ENCODE peak calls at places on chromosomes 16 and 17, in seven cellular contexts. One of them, this sample, is unnamed.
A peak's percentile ranks its signal among the peaks of the same experiment; 100 is the strongest.

GRCh38 chr17:9465216-9465921 is 110.3 kb downstream of the STX8 start:
- DNase-seq in mammary epithelial cell: no peak
- DNase-seq in stomach: no peak
- DNase-seq in naive thymus-derived CD4-positive, alpha-beta T cell: no peak
- DNase-seq in CD8-positive, alpha-beta memory T cell: no peak
- DNase-seq in upper lobe of right lung: no peak
- DNase-seq in CD4-positive, alpha-beta memory T cell: no peak
- DNase-seq in this sample: peak; percentile 13

GRCh38 chr17:71830916-71831315 is 289.9 kb upstream of the SOX9 start:
- DNase-seq in CD4-positive, alpha-beta memory T cell: no peak
- DNase-seq in naive thymus-derived CD4-positive, alpha-beta T cell: no peak
- DNase-seq in stomach: no peak
- DNase-seq in upper lobe of right lung: no peak
- DNase-seq in mammary epithelial cell: no peak
- DNase-seq in CD8-positive, alpha-beta memory T cell: no peak
- DNase-seq in this sample: no peak

GRCh38 chr16:15785386-15786059 is 71.3 kb downstream of the MYH11 start:
- DNase-seq in mammary epithelial cell: peak; percentile 6
- DNase-seq in CD4-positive, alpha-beta memory T cell: no peak
- DNase-seq in CD8-positive, alpha-beta memory T cell: no peak
- DNase-seq in naive thymus-derived CD4-positive, alpha-beta T cell: no peak
- DNase-seq in stomach: no peak
- DNase-seq in upper lobe of right lung: no peak
- DNase-seq in this sample: no peak

GRCh38 chr17:75152971-75153853 is 1.1 kb downstream of the JPT1 start:
- DNase-seq in mammary epithelial cell: peak; percentile 57
- DNase-seq in upper lobe of right lung: peak; percentile 64
- DNase-seq in CD8-positive, alpha-beta memory T cell: no peak
- DNase-seq in naive thymus-derived CD4-positive, alpha-beta T cell: no peak
- DNase-seq in stomach: no peak
- DNase-seq in CD4-positive, alpha-beta memory T cell: no peak
- DNase-seq in this sample: peak; percentile 91

GRCh38 chr17:43372273-43372911 is 26.4 kb upstream of the ARL4D start:
- DNase-seq in mammary epithelial cell: no peak
- DNase-seq in naive thymus-derived CD4-positive, alpha-beta T cell: no peak
- DNase-seq in CD4-positive, alpha-beta memory T cell: no peak
- DNase-seq in upper lobe of right lung: no peak
- DNase-seq in CD8-positive, alpha-beta memory T cell: no peak
- DNase-seq in stomach: no peak
- DNase-seq in this sample: no peak

GRCh38 chr17:63516910-63517824 is 6.0 kb upstream of the KCNH6 start:
- DNase-seq in stomach: no peak
- DNase-seq in upper lobe of right lung: no peak
- DNase-seq in CD8-positive, alpha-beta memory T cell: no peak
- DNase-seq in mammary epithelial cell: peak; percentile 88
- DNase-seq in CD4-positive, alpha-beta memory T cell: no peak
- DNase-seq in naive thymus-derived CD4-positive, alpha-beta T cell: no peak
- DNase-seq in this sample: no peak

GRCh38 chr16:57889960-57890751 is 80.8 kb downstream of the CNGB1 start:
- DNase-seq in stomach: no peak
- DNase-seq in CD4-positive, alpha-beta memory T cell: no peak
- DNase-seq in naive thymus-derived CD4-positive, alpha-beta T cell: no peak
- DNase-seq in mammary epithelial cell: no peak
- DNase-seq in CD8-positive, alpha-beta memory T cell: no peak
- DNase-seq in upper lobe of right lung: no peak
- DNase-seq in this sample: no peak

GRCh38 chr17:58381124-58381838 is 29.3 kb upstream of the SUPT4H1 start:
- DNase-seq in stomach: peak; percentile 38
- DNase-seq in mammary epithelial cell: no peak
- DNase-seq in CD4-positive, alpha-beta memory T cell: no peak
- DNase-seq in naive thymus-derived CD4-positive, alpha-beta T cell: no peak
- DNase-seq in CD8-positive, alpha-beta memory T cell: no peak
- DNase-seq in upper lobe of right lung: no peak
- DNase-seq in this sample: peak; percentile 21

GRCh38 chr17:66431080-66431795 is 128.8 kb downstream of the PRKCA start:
- DNase-seq in naive thymus-derived CD4-positive, alpha-beta T cell: no peak
- DNase-seq in CD4-positive, alpha-beta memory T cell: no peak
- DNase-seq in mammary epithelial cell: no peak
- DNase-seq in stomach: no peak
- DNase-seq in upper lobe of right lung: no peak
- DNase-seq in CD8-positive, alpha-beta memory T cell: no peak
- DNase-seq in this sample: no peak

GRCh38 chr17:64214950-64215349 is 48.1 kb downstream of the TEX2 start:
- DNase-seq in mammary epithelial cell: no peak
- DNase-seq in naive thymus-derived CD4-positive, alpha-beta T cell: no peak
- DNase-seq in CD4-positive, alpha-beta memory T cell: no peak
- DNase-seq in stomach: peak; percentile 34
- DNase-seq in CD8-positive, alpha-beta memory T cell: no peak
- DNase-seq in upper lobe of right lung: no peak
- DNase-seq in this sample: peak; percentile 20

GRCh38 chr17:76833747-76834146 is 34.5 kb upstream of the MGAT5B start:
- DNase-seq in mammary epithelial cell: no peak
- DNase-seq in CD8-positive, alpha-beta memory T cell: no peak
- DNase-seq in upper lobe of right lung: no peak
- DNase-seq in CD4-positive, alpha-beta memory T cell: no peak
- DNase-seq in stomach: no peak
- DNase-seq in naive thymus-derived CD4-positive, alpha-beta T cell: no peak
- DNase-seq in this sample: no peak

DNA sequence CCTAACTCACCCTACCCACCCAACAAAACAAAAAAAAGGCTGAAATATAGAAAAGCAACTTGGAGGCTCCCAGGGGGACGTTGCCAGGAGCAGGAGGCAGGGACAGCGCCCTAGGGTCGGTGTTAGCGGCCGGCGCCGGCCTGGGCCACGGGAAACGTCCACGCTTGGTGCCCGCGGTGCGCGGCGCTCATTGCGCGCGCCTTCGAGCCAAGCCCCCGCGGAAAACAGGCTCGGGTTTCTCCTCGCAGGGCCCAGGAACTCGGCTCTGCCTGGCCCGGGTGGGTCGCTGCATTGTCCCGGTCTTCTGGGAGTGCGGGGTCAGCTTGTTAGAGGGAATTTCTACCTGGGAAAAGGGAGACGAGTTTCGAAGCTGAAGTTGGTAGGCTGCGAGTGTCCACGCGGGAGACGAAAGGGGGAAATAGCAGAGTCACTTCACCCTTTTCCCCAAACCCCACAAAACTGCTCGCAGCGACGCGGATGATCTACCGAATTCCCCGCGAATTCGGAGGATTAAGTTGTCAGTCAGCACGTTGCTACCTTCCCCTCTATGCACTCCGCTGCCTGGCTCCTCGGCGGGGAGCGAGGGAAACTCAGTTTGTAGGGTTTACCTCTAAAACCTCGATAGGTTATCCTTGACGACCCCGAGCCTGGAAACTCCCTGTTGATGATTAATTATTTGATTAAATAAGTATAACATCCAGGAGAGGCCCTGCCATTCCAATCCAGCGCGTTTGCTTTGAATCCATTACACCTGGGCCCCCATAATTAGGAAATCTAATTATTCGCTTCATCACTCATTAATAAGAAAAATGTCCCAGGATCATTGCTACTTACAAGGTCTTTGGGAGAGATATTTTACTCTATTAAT is 751 bp upstream of the FOXC2 start:
- DNase-seq in CD4-positive, alpha-beta memory T cell: no peak
- DNase-seq in CD8-positive, alpha-beta memory T cell: no peak
- DNase-seq in naive thymus-derived CD4-positive, alpha-beta T cell: no peak
- DNase-seq in stomach: no peak
- DNase-seq in upper lobe of right lung: no peak
- DNase-seq in mammary epithelial cell: no peak
- DNase-seq in this sample: no peak
- H3K4me3 ChIP-seq in CD4-positive, alpha-beta memory T cell: no peak overlapping the region
- H3K4me3 ChIP-seq in CD8-positive, alpha-beta memory T cell: no peak overlapping the region
- H3K4me3 ChIP-seq in naive thymus-derived CD4-positive, alpha-beta T cell: no peak overlapping the region
- H3K4me3 ChIP-seq in stomach: no peak overlapping the region
- H3K4me3 ChIP-seq in upper lobe of right lung: peak overlapping the region; percentile 26
- H3K4me3 ChIP-seq in mammary epithelial cell: no peak overlapping the region
- H3K4me3 ChIP-seq in this sample: no peak overlapping the region

GRCh38 chr16:86730597-86730996 is 152.2 kb downstream of the FOXL1 start:
- DNase-seq in CD8-positive, alpha-beta memory T cell: no peak
- DNase-seq in upper lobe of right lung: no peak
- DNase-seq in stomach: no peak
- DNase-seq in mammary epithelial cell: no peak
- DNase-seq in naive thymus-derived CD4-positive, alpha-beta T cell: no peak
- DNase-seq in CD4-positive, alpha-beta memory T cell: no peak
- DNase-seq in this sample: no peak
- H3K27me3 ChIP-seq in CD8-positive, alpha-beta memory T cell: no peaks in the 10 kb centered on the region
- H3K27me3 ChIP-seq in upper lobe of right lung: peaks cover 29% of the 10 kb centered on the region
- H3K27me3 ChIP-seq in stomach: peaks cover 31% of the 10 kb centered on the region
- H3K27me3 ChIP-seq in mammary epithelial cell: no peaks in the 10 kb centered on the region
- H3K27me3 ChIP-seq in naive thymus-derived CD4-positive, alpha-beta T cell: no peaks in the 10 kb centered on the region
- H3K27me3 ChIP-seq in CD4-positive, alpha-beta memory T cell: no peaks in the 10 kb centered on the region
- H3K27me3 ChIP-seq in this sample: no peaks in the 10 kb centered on the region

GRCh38 chr17:37137906-37138413 is 189.2 kb downstream of the AATF start:
- DNase-seq in stomach: no peak
- DNase-seq in naive thymus-derived CD4-positive, alpha-beta T cell: no peak
- DNase-seq in mammary epithelial cell: no peak
- DNase-seq in CD8-positive, alpha-beta memory T cell: no peak
- DNase-seq in upper lobe of right lung: no peak
- DNase-seq in CD4-positive, alpha-beta memory T cell: no peak
- DNase-seq in this sample: no peak
- H3K4me1 ChIP-seq in stomach: no peaks in the 10 kb centered on the region
- H3K4me1 ChIP-seq in naive thymus-derived CD4-positive, alpha-beta T cell: no peaks in the 10 kb centered on the region
- H3K4me1 ChIP-seq in mammary epithelial cell: no peaks in the 10 kb centered on the region
- H3K4me1 ChIP-seq in CD8-positive, alpha-beta memory T cell: no peaks in the 10 kb centered on the region
- H3K4me1 ChIP-seq in upper lobe of right lung: no peaks in the 10 kb centered on the region
- H3K4me1 ChIP-seq in CD4-positive, alpha-beta memory T cell: no peaks in the 10 kb centered on the region
- H3K4me1 ChIP-seq in this sample: no peaks in the 10 kb centered on the region

GRCh38 chr17:48619821-48620496 is 4.9 kb upstream of the HOXB8 start:
- DNase-seq in CD4-positive, alpha-beta memory T cell: no peak
- DNase-seq in upper lobe of right lung: no peak
- DNase-seq in CD8-positive, alpha-beta memory T cell: no peak
- DNase-seq in mammary epithelial cell: no peak
- DNase-seq in naive thymus-derived CD4-positive, alpha-beta T cell: no peak
- DNase-seq in stomach: no peak
- DNase-seq in this sample: no peak
- H3K4me3 ChIP-seq in CD4-positive, alpha-beta memory T cell: no peak overlapping the region
- H3K4me3 ChIP-seq in upper lobe of right lung: no peak overlapping the region
- H3K4me3 ChIP-seq in CD8-positive, alpha-beta memory T cell: no peak overlapping the region
- H3K4me3 ChIP-seq in mammary epithelial cell: no peak overlapping the region
- H3K4me3 ChIP-seq in naive thymus-derived CD4-positive, alpha-beta T cell: no peak overlapping the region
- H3K4me3 ChIP-seq in stomach: no peak overlapping the region
- H3K4me3 ChIP-seq in this sample: no peak overlapping the region

GRCh38 chr17:79809530-79810137 is 12.8 kb upstream of the CBX8 start:
- DNase-seq in mammary epithelial cell: no peak
- DNase-seq in upper lobe of right lung: no peak
- DNase-seq in CD4-positive, alpha-beta memory T cell: no peak
- DNase-seq in naive thymus-derived CD4-positive, alpha-beta T cell: no peak
- DNase-seq in CD8-positive, alpha-beta memory T cell: no peak
- DNase-seq in stomach: peak; percentile 73
- DNase-seq in this sample: peak; percentile 54
- H3K27me3 ChIP-seq in mammary epithelial cell: peaks cover 30% of the 10 kb centered on the region
- H3K27me3 ChIP-seq in upper lobe of right lung: peaks cover 86% of the 10 kb centered on the region
- H3K27me3 ChIP-seq in CD4-positive, alpha-beta memory T cell: peaks cover 75% of the 10 kb centered on the region
- H3K27me3 ChIP-seq in naive thymus-derived CD4-positive, alpha-beta T cell: peaks cover 74% of the 10 kb centered on the region
- H3K27me3 ChIP-seq in CD8-positive, alpha-beta memory T cell: peaks cover 76% of the 10 kb centered on the region
- H3K27me3 ChIP-seq in stomach: peaks cover 98% of the 10 kb centered on the region
- H3K27me3 ChIP-seq in this sample: peaks cover 62% of the 10 kb centered on the region

GRCh38 chr16:24737391-24737871 is 8.0 kb downstream of the TNRC6A start:
- DNase-seq in upper lobe of right lung: no peak
- DNase-seq in CD8-positive, alpha-beta memory T cell: no peak
- DNase-seq in naive thymus-derived CD4-positive, alpha-beta T cell: no peak
- DNase-seq in stomach: no peak
- DNase-seq in mammary epithelial cell: no peak
- DNase-seq in CD4-positive, alpha-beta memory T cell: no peak
- DNase-seq in this sample: no peak

GRCh38 chr16:24737916-24738594 is 8.6 kb downstream of the TNRC6A start:
- DNase-seq in CD4-positive, alpha-beta memory T cell: no peak
- DNase-seq in CD8-positive, alpha-beta memory T cell: no peak
- DNase-seq in stomach: no peak
- DNase-seq in mammary epithelial cell: no peak
- DNase-seq in naive thymus-derived CD4-positive, alpha-beta T cell: no peak
- DNase-seq in upper lobe of right lung: no peak
- DNase-seq in this sample: no peak

GRCh38 chr16:24741862-24742261 is 12.4 kb downstream of the TNRC6A start:
- DNase-seq in upper lobe of right lung: no peak
- DNase-seq in CD4-positive, alpha-beta memory T cell: no peak
- DNase-seq in stomach: no peak
- DNase-seq in naive thymus-derived CD4-positive, alpha-beta T cell: no peak
- DNase-seq in CD8-positive, alpha-beta memory T cell: no peak
- DNase-seq in mammary epithelial cell: no peak
- DNase-seq in this sample: no peak

GRCh38 chr16:24736758-24737157 is 7.3 kb downstream of the TNRC6A start:
- DNase-seq in naive thymus-derived CD4-positive, alpha-beta T cell: no peak
- DNase-seq in CD4-positive, alpha-beta memory T cell: no peak
- DNase-seq in stomach: no peak
- DNase-seq in upper lobe of right lung: no peak
- DNase-seq in CD8-positive, alpha-beta memory T cell: no peak
- DNase-seq in mammary epithelial cell: no peak
- DNase-seq in this sample: no peak

DNA sequence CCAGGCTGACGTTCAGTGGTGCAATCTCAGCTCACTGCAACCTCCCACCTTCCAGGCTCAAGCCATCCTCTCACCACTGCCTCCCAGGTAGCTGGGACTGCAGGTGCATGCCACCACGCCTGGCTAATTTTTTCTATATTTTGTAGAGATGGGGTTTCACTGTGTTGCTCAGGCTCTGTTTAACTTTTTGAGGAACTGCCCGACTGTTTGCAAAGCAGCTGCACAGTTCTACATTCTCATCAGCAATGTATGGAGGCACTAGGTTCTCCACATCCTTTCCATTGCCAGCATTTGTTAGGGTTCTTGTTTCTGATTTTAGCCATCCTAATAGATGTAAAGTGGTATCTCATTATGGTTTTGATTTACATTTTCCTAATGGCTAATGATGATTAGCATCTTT is 9.4 kb downstream of the TNRC6A start:
- DNase-seq in mammary epithelial cell: no peak
- DNase-seq in naive thymus-derived CD4-positive, alpha-beta T cell: no peak
- DNase-seq in CD8-positive, alpha-beta memory T cell: no peak
- DNase-seq in CD4-positive, alpha-beta memory T cell: no peak
- DNase-seq in upper lobe of right lung: no peak
- DNase-seq in stomach: no peak
- DNase-seq in this sample: no peak
- H3K4me1 ChIP-seq in mammary epithelial cell: peaks cover 27% of the 10 kb centered on the region
- H3K4me1 ChIP-seq in naive thymus-derived CD4-positive, alpha-beta T cell: peaks cover 51% of the 10 kb centered on the region
- H3K4me1 ChIP-seq in CD8-positive, alpha-beta memory T cell: peaks cover 77% of the 10 kb centered on the region
- H3K4me1 ChIP-seq in CD4-positive, alpha-beta memory T cell: peaks cover 99% of the 10 kb centered on the region
- H3K4me1 ChIP-seq in upper lobe of right lung: peaks cover 87% of the 10 kb centered on the region
- H3K4me1 ChIP-seq in stomach: peaks cover 100% of the 10 kb centered on the region
- H3K4me1 ChIP-seq in this sample: peaks cover 21% of the 10 kb centered on the region

DNA sequence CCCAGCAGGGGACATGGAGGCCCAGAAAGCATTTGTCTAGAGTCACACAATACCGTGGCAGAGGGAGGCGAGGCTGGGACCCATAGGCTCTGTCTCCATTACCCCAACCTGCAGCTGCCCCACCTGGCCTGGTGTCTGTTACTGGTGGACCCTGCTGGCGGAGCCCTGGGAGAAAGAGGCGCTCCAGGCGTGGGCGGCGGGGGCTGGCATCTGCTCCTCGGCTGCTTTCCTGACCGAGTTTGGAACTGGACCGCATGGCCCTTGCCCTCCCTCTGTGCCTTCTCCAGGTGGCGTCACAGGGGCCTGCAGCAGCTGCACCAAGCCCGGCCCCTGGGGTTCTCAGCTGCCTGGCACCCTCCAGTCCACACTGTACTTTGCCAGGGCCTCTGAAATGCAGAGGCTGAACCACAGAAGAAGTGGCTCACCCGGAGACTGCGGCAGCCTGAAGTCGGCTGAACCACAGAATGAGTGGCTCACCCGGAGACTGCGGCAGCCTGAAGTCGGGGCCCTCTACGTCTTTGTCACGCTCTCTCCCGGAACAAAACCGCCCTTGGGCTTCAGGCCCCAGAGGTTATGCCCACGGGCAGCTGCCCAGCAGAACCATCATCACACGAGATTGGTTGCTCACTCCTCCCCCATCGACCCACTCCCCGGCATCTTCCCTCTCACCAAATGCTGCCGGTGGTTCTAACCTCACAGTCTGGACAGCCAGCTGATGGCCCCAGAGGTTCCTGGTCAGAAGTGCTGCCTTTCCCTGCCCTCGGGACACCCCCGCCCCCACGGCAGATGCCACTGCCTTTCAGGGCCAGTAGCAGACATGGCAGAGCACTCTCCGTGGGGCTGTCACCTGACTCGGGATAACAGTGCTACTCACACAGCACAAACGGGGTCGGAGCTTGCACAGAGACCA is 20.2 kb downstream of the CBFA2T3 start:
- DNase-seq in mammary epithelial cell: no peak
- DNase-seq in upper lobe of right lung: no peak
- DNase-seq in stomach: no peak
- DNase-seq in naive thymus-derived CD4-positive, alpha-beta T cell: no peak
- DNase-seq in CD4-positive, alpha-beta memory T cell: no peak
- DNase-seq in CD8-positive, alpha-beta memory T cell: no peak
- DNase-seq in this sample: no peak
- H3K4me3 ChIP-seq in mammary epithelial cell: no peak overlapping the region
- H3K4me3 ChIP-seq in upper lobe of right lung: no peak overlapping the region
- H3K4me3 ChIP-seq in stomach: no peak overlapping the region
- H3K4me3 ChIP-seq in naive thymus-derived CD4-positive, alpha-beta T cell: no peak overlapping the region
- H3K4me3 ChIP-seq in CD4-positive, alpha-beta memory T cell: no peak overlapping the region
- H3K4me3 ChIP-seq in CD8-positive, alpha-beta memory T cell: no peak overlapping the region
- H3K4me3 ChIP-seq in this sample: no peak overlapping the region